ENCODE peak calls at places on chromosomes 1 and 21, in eight cellular contexts. A is SHP77; K is HCEC 1CT; M is AG10803; N is activated naive CD4-positive, alpha-beta T cell; S is AML-193; W is CD8-positive, alpha-beta T cell; J is CD4-positive, alpha-beta T cell. C is an unnamed sample.

GRCh38 chr21:33109574-33110339 is 39.8 kb downstream of the OLIG1 start:
- DNase-seq in N (no peak), S (peak; percentile 27), W (no peak), K (no peak), J (peak; percentile 32), M (no peak), A (no peak), C (peak; percentile 75)

GRCh38 chr1:197797010-197797409 is 21.7 kb upstream of the DENND1B start:
- DNase-seq in J (no peak), W (no peak), K (no peak), M (no peak), A (no peak), N (no peak), S (no peak), C (no peak)

GRCh38 chr1:167272375-167272957 is 51.8 kb downstream of the POU2F1 start:
- DNase-seq in W (no peak), N (no peak), A (no peak), M (no peak), K (no peak), S (no peak), J (no peak), C (no peak)

GRCh38 chr1:114318951-114319350 is 165.3 kb upstream of the SYT6 start:
- DNase-seq in K (no peak), M (peak; percentile 25), J (no peak), N (no peak), S (no peak), A (no peak), W (no peak), C (no peak)

GRCh38 chr1:59432531-59433439 is 135.9 kb downstream of the FGGY start:
- DNase-seq in A (no peak), W (no peak), S (no peak), M (no peak), N (no peak), K (no peak), J (no peak), C (no peak)

GRCh38 chr21:43193088-43193650 is 24.4 kb downstream of the CRYAA start:
- DNase-seq in N (no peak), M (no peak), A (no peak), W (peak; percentile 0), S (no peak), J (no peak), K (no peak), C (no peak)

GRCh38 chr21:41713495-41714281 is 53.2 kb downstream of the RIPK4 start:
- DNase-seq in M (no peak), S (no peak), N (no peak), W (no peak), J (no peak), K (no peak), A (no peak), C (no peak)

GRCh38 chr1:162463021-162463420 is 34.6 kb upstream of the UHMK1 start:
- DNase-seq in N (no peak), A (no peak), J (no peak), W (no peak), K (no peak), M (no peak), S (no peak), C (no peak)

GRCh38 chr1:234743866-234744581 is 134.0 kb upstream of the IRF2BP2 start:
- DNase-seq in M (no peak), J (no peak), N (no peak), W (no peak), K (peak; percentile 10), S (no peak), A (peak; percentile 61), C (no peak)